ENCODE peak calls at places on chromosomes 7 and 10, in four cellular contexts. O, X, M and G are unnamed samples.

GRCh38 chr7:94656925-94657731 is 1.2 kb upstream of the SGCE start:
- DNase-seq in O (no peak), X (peak), M (peak), G (no peak)

GRCh38 chr10:13536674-13537366 is 8.0 kb upstream of the BEND7 start:
- DNase-seq in O (no peak), M (peak), X (peak), G (peak)

GRCh38 chr7:157412021-157412443 is 75.2 kb downstream of the DNAJB6 start:
- DNase-seq in M (peak), O (no peak), X (no peak), G (no peak)

GRCh38 chr10:75408512-75408881 is 6.9 kb upstream of the ZNF503 start:
- DNase-seq in O (no peak), M (no peak), X (no peak), G (no peak)

GRCh38 chr7:44329081-44329480 is 3.7 kb upstream of the CAMK2B start:
- DNase-seq in X (no peak), O (no peak), M (no peak), G (no peak)

GRCh38 chr7:35854311-35854710 is 53.5 kb downstream of the SEPTIN7 start:
- DNase-seq in M (no peak), O (no peak), X (no peak), G (no peak)

GRCh38 chr7:157519798-157520244 is 183.0 kb downstream of the DNAJB6 start:
- DNase-seq in X (no peak), O (no peak), M (no peak), G (no peak)

GRCh38 chr7:52862321-52862720 is 173.1 kb upstream of the POM121L12 start:
- DNase-seq in X (no peak), M (no peak), O (no peak), G (no peak)

GRCh38 chr10:86389441-86390193 is 23.0 kb upstream of the GRID1 start:
- DNase-seq in M (no peak), X (peak), O (no peak), G (peak)

GRCh38 chr10:71589617-71590551 is 129.7 kb downstream of the C10orf105 start:
- DNase-seq in M (no peak), O (no peak), X (no peak), G (no peak)

GRCh38 chr7:155581954-155582353 is 35.6 kb upstream of the CNPY1 start:
- DNase-seq in M (no peak), X (no peak), O (no peak), G (no peak)

GRCh38 chr10:21300546-21300945 is 224.9 kb downstream of the SKIDA1 start:
- DNase-seq in M (no peak), O (no peak), X (no peak), G (no peak)

GRCh38 chr10:97336942-97337719 is 2.6 kb upstream of the FRAT2 start:
- DNase-seq in X (no peak), M (no peak), O (no peak), G (no peak)

GRCh38 chr7:150941983-150942590 is 36.0 kb downstream of the KCNH2 start:
- DNase-seq in X (no peak), O (peak), M (no peak), G (no peak)

GRCh38 chr7:29884399-29885272 is 78.3 kb downstream of the WIPF3 start:
- DNase-seq in O (no peak), X (no peak), M (no peak), G (no peak)

GRCh38 chr7:26614503-26614902 is 249.9 kb downstream of the SKAP2 start:
- DNase-seq in O (no peak), M (no peak), X (no peak), G (no peak)

GRCh38 chr7:82244947-82245346 is 198.6 kb downstream of the CACNA2D1 start:
- DNase-seq in M (no peak), O (no peak), X (no peak), G (no peak)

GRCh38 chr7:462173-463103 is 57.2 kb downstream of the PDGFA start:
- DNase-seq in O (no peak), X (no peak), M (no peak), G (no peak)